ENCODE peak calls at places on chromosome 19, in ten cellular contexts. J, D, C, P, R, N, Q, I, Z and O are unnamed samples.
A peak's percentile ranks its signal among the peaks of the same experiment; 100 is the strongest.

GRCh38 chr19:39542198-39542597 is 2.2 kb upstream of the EID2 start:
- DNase-seq in J (peak; percentile 10), D (no peak), C (no peak), P (no peak), R (no peak), N (no peak), Q (no peak), I (no peak), Z (no peak), O (no peak)

GRCh38 chr19:44905437-44906160 is at the start of gene APOE:
- DNase-seq in J (peak; percentile 38), D (no peak), C (no peak), P (no peak), R (peak; percentile 45), N (no peak), Q (no peak), I (no peak), Z (no peak), O (peak; percentile 88)

GRCh38 chr19:42088471-42089190 is 12.7 kb downstream of the ZNF574 start:
- DNase-seq in J (no peak), D (peak; percentile 74), C (no peak), P (no peak), R (peak; percentile 85), N (no peak), Q (no peak), I (no peak), Z (no peak), O (no peak)

GRCh38 chr19:615619-616018 is 17.7 kb downstream of the POLRMT start:
- DNase-seq in J (no peak), D (no peak), C (no peak), P (no peak), R (peak; percentile 21), N (no peak), Q (no peak), I (no peak), Z (no peak), O (no peak)

GRCh38 chr19:22052644-22053013 is 345 bp downstream of the ZNF257 start:
- DNase-seq in J (no peak), D (peak; percentile 2), C (no peak), P (peak; percentile 7), R (peak; percentile 5), N (no peak), Q (no peak), I (peak; percentile 16), Z (peak; percentile 66), O (no peak)

GRCh38 chr19:29194658-29195057 is 18.3 kb downstream of the UQCRFS1 start:
- DNase-seq in J (no peak), D (no peak), C (no peak), P (no peak), R (no peak), N (no peak), Q (no peak), I (no peak), Z (no peak), O (no peak)

GRCh38 chr19:4723465-4724251 is at the start of gene DPP9:
- DNase-seq in J (peak; percentile 95), D (peak; percentile 99), C (peak; percentile 96), P (peak; percentile 97), R (peak; percentile 99), N (peak; percentile 96), Q (peak; percentile 96), I (peak; percentile 96), Z (peak; percentile 98), O (peak; percentile 100)

GRCh38 chr19:54608792-54609191 is 15.4 kb downstream of the LILRA1 start:
- DNase-seq in J (no peak), D (no peak), C (no peak), P (no peak), R (no peak), N (no peak), Q (no peak), I (no peak), Z (no peak), O (no peak)

GRCh38 chr19:4014541-4015491 is 7.3 kb downstream of the PIAS4 start:
- DNase-seq in J (no peak), D (no peak), C (no peak), P (peak; percentile 27), R (no peak), N (peak; percentile 5), Q (no peak), I (peak; percentile 44), Z (no peak), O (no peak)

GRCh38 chr19:5564930-5565329 is 2.8 kb downstream of the TINCR start:
- DNase-seq in J (no peak), D (no peak), C (no peak), P (no peak), R (no peak), N (no peak), Q (no peak), I (no peak), Z (no peak), O (no peak)

GRCh38 chr19:4977299-4978174 is 8.6 kb downstream of the KDM4B start:
- DNase-seq in J (no peak), D (peak; percentile 94), C (no peak), P (no peak), R (peak; percentile 94), N (no peak), Q (no peak), I (no peak), Z (no peak), O (no peak)